ENCODE peak calls at places on chromosome 4, in four cellular contexts. B is activated T-helper 1 cell treated with anti-CD3 and anti-CD28 coated beads, Interleukin-2, amount 50 U/mL, for 16 hours; K is MCF 10A; F is Calu3. I is an unnamed sample.
A peak's percentile ranks its signal among the peaks of the same experiment; 100 is the strongest.

GRCh38 chr4:94827481-94828110 is 69.8 kb downstream of the BMPR1B start:
- DNase-seq in B (no peak), K (peak; percentile 86), F (peak; percentile 4), I (no peak)

GRCh38 chr4:155134136-155134535 is 74.3 kb upstream of the NPY2R start:
- DNase-seq in B (no peak), K (no peak), F (no peak), I (no peak)

GRCh38 chr4:156053174-156053573 is 99.5 kb upstream of the CTSO start:
- DNase-seq in B (no peak), K (peak; percentile 14), F (no peak), I (no peak)

GRCh38 chr4:124980276-124980752 is 267.8 kb upstream of the ANKRD50 start:
- DNase-seq in B (no peak), K (no peak), F (no peak), I (no peak)

GRCh38 chr4:6660430-6660829 is 19.9 kb downstream of the MRFAP1 start:
- DNase-seq in B (no peak), K (no peak), F (no peak), I (no peak)

GRCh38 chr4:10096976-10097330 is 19.6 kb downstream of the WDR1 start:
- DNase-seq in B (no peak), K (no peak), F (no peak), I (no peak)

GRCh38 chr4:38132140-38132673 is 172.0 kb downstream of the PTTG2 start:
- DNase-seq in B (peak; percentile 15), K (peak; percentile 85), F (no peak), I (no peak)

GRCh38 chr4:47374477-47374876 is 89.0 kb downstream of the COMMD8 start:
- DNase-seq in B (no peak), K (peak; percentile 14), F (no peak), I (no peak)

GRCh38 chr4:114318309-114318708 is 280.3 kb upstream of the UGT8 start:
- DNase-seq in B (no peak), K (no peak), F (no peak), I (no peak)

GRCh38 chr4:157217708-157218107 is 2.8 kb upstream of the GRIA2 start:
- DNase-seq in B (no peak), K (peak; percentile 48), F (peak; percentile 3), I (no peak)

GRCh38 chr4:55426518-55426917 is 30.8 kb downstream of the TMEM165 start:
- DNase-seq in B (no peak), K (peak; percentile 17), F (no peak), I (no peak)

GRCh38 chr4:160026720-160027119 is 923.8 kb downstream of the RAPGEF2 start:
- DNase-seq in B (no peak), K (peak; percentile 91), F (peak; percentile 29), I (no peak)